ENCODE peak calls at places on chromosomes 6 and 20, in four cellular contexts. One of them, this sample, is unnamed.

GRCh38 chr6:163841733-163842132 is 427.2 kb downstream of the QKI start:
- DNase-seq in fibroblast of lung: no peak
- DNase-seq in CD4-positive, alpha-beta memory T cell: no peak
- DNase-seq in cardiac muscle cell: no peak
- DNase-seq in this sample: no peak

GRCh38 chr6:53112871-53113270 is 35.8 kb downstream of the GCM1 start:
- DNase-seq in cardiac muscle cell: no peak
- DNase-seq in fibroblast of lung: no peak
- DNase-seq in CD4-positive, alpha-beta memory T cell: no peak
- DNase-seq in this sample: peak; percentile 55

GRCh38 chr20:1813674-1814635 is 81.3 kb upstream of the SIRPA start:
- DNase-seq in fibroblast of lung: no peak
- DNase-seq in cardiac muscle cell: no peak
- DNase-seq in CD4-positive, alpha-beta memory T cell: no peak
- DNase-seq in this sample: no peak

GRCh38 chr6:139416146-139416545 is 41.7 kb upstream of the CITED2 start:
- DNase-seq in CD4-positive, alpha-beta memory T cell: no peak
- DNase-seq in fibroblast of lung: no peak
- DNase-seq in cardiac muscle cell: no peak
- DNase-seq in this sample: no peak

GRCh38 chr6:170037541-170038250 is 253.2 kb downstream of the DLL1 start:
- DNase-seq in fibroblast of lung: no peak
- DNase-seq in CD4-positive, alpha-beta memory T cell: no peak
- DNase-seq in cardiac muscle cell: peak; percentile 47
- DNase-seq in this sample: no peak

GRCh38 chr6:47440722-47441121 is 36.9 kb upstream of the CD2AP start:
- DNase-seq in CD4-positive, alpha-beta memory T cell: no peak
- DNase-seq in cardiac muscle cell: no peak
- DNase-seq in fibroblast of lung: peak; percentile 3
- DNase-seq in this sample: no peak

GRCh38 chr6:41572613-41573012 is 26.4 kb downstream of the FOXP4 start:
- DNase-seq in CD4-positive, alpha-beta memory T cell: no peak
- DNase-seq in cardiac muscle cell: no peak
- DNase-seq in fibroblast of lung: no peak
- DNase-seq in this sample: no peak

GRCh38 chr6:82877213-82878195 is 188.1 kb downstream of the UBE3D start:
- DNase-seq in fibroblast of lung: peak; percentile 92
- DNase-seq in cardiac muscle cell: no peak
- DNase-seq in CD4-positive, alpha-beta memory T cell: no peak
- DNase-seq in this sample: no peak

GRCh38 chr6:170207586-170207985 is 83.3 kb downstream of the DLL1 start:
- DNase-seq in CD4-positive, alpha-beta memory T cell: no peak
- DNase-seq in fibroblast of lung: no peak
- DNase-seq in cardiac muscle cell: no peak
- DNase-seq in this sample: no peak

GRCh38 chr20:41178904-41179432 is 41.6 kb downstream of the PLCG1 start:
- DNase-seq in cardiac muscle cell: peak; percentile 46
- DNase-seq in CD4-positive, alpha-beta memory T cell: no peak
- DNase-seq in fibroblast of lung: peak; percentile 18
- DNase-seq in this sample: no peak

GRCh38 chr20:46122071-46122470 is 4.0 kb downstream of the CD40 start:
- DNase-seq in fibroblast of lung: peak; percentile 83
- DNase-seq in CD4-positive, alpha-beta memory T cell: no peak
- DNase-seq in cardiac muscle cell: peak; percentile 75
- DNase-seq in this sample: peak; percentile 90

GRCh38 chr20:62314711-62315302 is 12.0 kb downstream of the ADRM1 start:
- DNase-seq in fibroblast of lung: no peak
- DNase-seq in CD4-positive, alpha-beta memory T cell: no peak
- DNase-seq in cardiac muscle cell: no peak
- DNase-seq in this sample: no peak

GRCh38 chr6:139418426-139419132 is 44.1 kb upstream of the CITED2 start:
- DNase-seq in CD4-positive, alpha-beta memory T cell: no peak
- DNase-seq in fibroblast of lung: no peak
- DNase-seq in cardiac muscle cell: no peak
- DNase-seq in this sample: no peak

GRCh38 chr6:13507306-13507855 is 20.0 kb upstream of the GFOD1 start:
- DNase-seq in fibroblast of lung: peak; percentile 25
- DNase-seq in cardiac muscle cell: no peak
- DNase-seq in CD4-positive, alpha-beta memory T cell: no peak
- DNase-seq in this sample: no peak

GRCh38 chr6:51489133-51489532 is 598.3 kb downstream of the PKHD1 start:
- DNase-seq in cardiac muscle cell: no peak
- DNase-seq in CD4-positive, alpha-beta memory T cell: no peak
- DNase-seq in fibroblast of lung: no peak
- DNase-seq in this sample: no peak

GRCh38 chr20:7171911-7172310 is 404.4 kb downstream of the BMP2 start:
- DNase-seq in fibroblast of lung: peak; percentile 94
- DNase-seq in cardiac muscle cell: peak; percentile 43
- DNase-seq in CD4-positive, alpha-beta memory T cell: no peak
- DNase-seq in this sample: no peak

GRCh38 chr20:35663516-35663812 is 1.2 kb downstream of the CPNE1 start:
- DNase-seq in fibroblast of lung: peak; percentile 39
- DNase-seq in CD4-positive, alpha-beta memory T cell: no peak
- DNase-seq in cardiac muscle cell: no peak
- DNase-seq in this sample: no peak

GRCh38 chr6:135423649-135424128 is 73.9 kb downstream of the AHI1 start:
- DNase-seq in cardiac muscle cell: peak; percentile 70
- DNase-seq in fibroblast of lung: peak; percentile 36
- DNase-seq in CD4-positive, alpha-beta memory T cell: peak; percentile 13
- DNase-seq in this sample: peak; percentile 36

GRCh38 chr20:46731770-46732169 is 22.3 kb downstream of the SLC2A10 start:
- DNase-seq in fibroblast of lung: no peak
- DNase-seq in CD4-positive, alpha-beta memory T cell: no peak
- DNase-seq in cardiac muscle cell: no peak
- DNase-seq in this sample: peak; percentile 44

GRCh38 chr20:2302369-2302768 is 6.6 kb downstream of the TGM3 start:
- DNase-seq in fibroblast of lung: no peak
- DNase-seq in cardiac muscle cell: no peak
- DNase-seq in CD4-positive, alpha-beta memory T cell: no peak
- DNase-seq in this sample: no peak

GRCh38 chr6:8940356-8940755 is 505.0 kb upstream of the SLC35B3 start:
- DNase-seq in fibroblast of lung: no peak
- DNase-seq in cardiac muscle cell: no peak
- DNase-seq in CD4-positive, alpha-beta memory T cell: no peak
- DNase-seq in this sample: no peak

GRCh38 chr6:140379919-140380318 is 1005.5 kb upstream of the CITED2 start:
- DNase-seq in fibroblast of lung: peak; percentile 77
- DNase-seq in cardiac muscle cell: no peak
- DNase-seq in CD4-positive, alpha-beta memory T cell: no peak
- DNase-seq in this sample: no peak

GRCh38 chr6:112227411-112227810 is 27.0 kb downstream of the LAMA4 start:
- DNase-seq in cardiac muscle cell: no peak
- DNase-seq in CD4-positive, alpha-beta memory T cell: no peak
- DNase-seq in fibroblast of lung: peak; percentile 30
- DNase-seq in this sample: no peak

GRCh38 chr6:70717038-70717801 is 49.5 kb downstream of the SMAP1 start:
- DNase-seq in CD4-positive, alpha-beta memory T cell: peak; percentile 35
- DNase-seq in fibroblast of lung: no peak
- DNase-seq in cardiac muscle cell: no peak
- DNase-seq in this sample: no peak

GRCh38 chr6:3755637-3756515 is 4.4 kb upstream of the PXDC1 start:
- DNase-seq in CD4-positive, alpha-beta memory T cell: no peak
- DNase-seq in cardiac muscle cell: no peak
- DNase-seq in fibroblast of lung: no peak
- DNase-seq in this sample: no peak

GRCh38 chr6:21024621-21025020 is 490.4 kb downstream of the CDKAL1 start:
- DNase-seq in cardiac muscle cell: peak; percentile 50
- DNase-seq in CD4-positive, alpha-beta memory T cell: no peak
- DNase-seq in fibroblast of lung: no peak
- DNase-seq in this sample: no peak

GRCh38 chr6:89520730-89521129 is 87.8 kb downstream of the ANKRD6 start:
- DNase-seq in CD4-positive, alpha-beta memory T cell: no peak
- DNase-seq in cardiac muscle cell: no peak
- DNase-seq in fibroblast of lung: no peak
- DNase-seq in this sample: no peak

GRCh38 chr6:89518352-89519055 is 85.6 kb downstream of the ANKRD6 start:
- DNase-seq in CD4-positive, alpha-beta memory T cell: no peak
- DNase-seq in cardiac muscle cell: no peak
- DNase-seq in fibroblast of lung: no peak
- DNase-seq in this sample: no peak

GRCh38 chr6:89526563-89526869 is 93.6 kb downstream of the ANKRD6 start:
- DNase-seq in fibroblast of lung: no peak
- DNase-seq in cardiac muscle cell: no peak
- DNase-seq in CD4-positive, alpha-beta memory T cell: no peak
- DNase-seq in this sample: no peak

GRCh38 chr6:89525786-89526562 is 93.0 kb downstream of the ANKRD6 start:
- DNase-seq in CD4-positive, alpha-beta memory T cell: no peak
- DNase-seq in cardiac muscle cell: no peak
- DNase-seq in fibroblast of lung: peak; percentile 25
- DNase-seq in this sample: no peak

DNA sequence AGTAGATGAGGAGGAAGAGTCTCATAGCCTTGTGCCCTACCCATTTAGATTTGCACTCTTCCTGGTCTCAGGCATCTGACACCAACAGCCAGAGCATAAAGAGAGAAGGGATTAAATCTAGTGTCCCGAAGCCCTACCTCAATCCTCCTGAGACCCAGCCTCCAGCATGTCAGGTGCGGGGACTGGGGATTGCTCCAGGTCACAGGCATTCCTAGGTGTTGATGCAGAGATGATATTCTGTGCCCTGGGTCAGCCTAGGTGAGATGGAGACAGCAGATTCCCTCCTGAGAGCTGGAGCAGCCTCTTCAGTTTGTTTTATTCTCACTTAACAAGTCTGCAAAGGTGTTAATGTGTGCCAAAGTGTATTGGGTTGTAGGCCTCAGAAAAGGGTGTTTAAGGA is 89.8 kb downstream of the ANKRD6 start:
- DNase-seq in cardiac muscle cell: no peak
- DNase-seq in CD4-positive, alpha-beta memory T cell: no peak
- DNase-seq in fibroblast of lung: no peak
- DNase-seq in this sample: no peak
- H3K27ac ChIP-seq in cardiac muscle cell: no peak overlapping the region
- H3K27ac ChIP-seq in CD4-positive, alpha-beta memory T cell: no peak overlapping the region
- H3K27ac ChIP-seq in fibroblast of lung: no peak overlapping the region
- H3K27ac ChIP-seq in this sample: no peak overlapping the region

GRCh38 chr6:109096198-109096597 is 891 bp downstream of the CEP57L1 start:
- DNase-seq in cardiac muscle cell: no peak
- DNase-seq in CD4-positive, alpha-beta memory T cell: no peak
- DNase-seq in fibroblast of lung: no peak
- DNase-seq in this sample: no peak

GRCh38 chr6:109095821-109096084 is 446 bp downstream of the CEP57L1 start:
- DNase-seq in CD4-positive, alpha-beta memory T cell: no peak
- DNase-seq in fibroblast of lung: no peak
- DNase-seq in cardiac muscle cell: no peak
- DNase-seq in this sample: no peak

GRCh38 chr6:109093732-109094131 is 914 bp downstream of the SESN1 start:
- DNase-seq in CD4-positive, alpha-beta memory T cell: no peak
- DNase-seq in cardiac muscle cell: no peak
- DNase-seq in fibroblast of lung: peak; percentile 18
- DNase-seq in this sample: peak; percentile 14

GRCh38 chr6:109095036-109095820 is at the start of gene CEP57L1:
- DNase-seq in fibroblast of lung: peak; percentile 96
- DNase-seq in cardiac muscle cell: peak; percentile 97
- DNase-seq in CD4-positive, alpha-beta memory T cell: peak; percentile 95
- DNase-seq in this sample: peak; percentile 89

DNA sequence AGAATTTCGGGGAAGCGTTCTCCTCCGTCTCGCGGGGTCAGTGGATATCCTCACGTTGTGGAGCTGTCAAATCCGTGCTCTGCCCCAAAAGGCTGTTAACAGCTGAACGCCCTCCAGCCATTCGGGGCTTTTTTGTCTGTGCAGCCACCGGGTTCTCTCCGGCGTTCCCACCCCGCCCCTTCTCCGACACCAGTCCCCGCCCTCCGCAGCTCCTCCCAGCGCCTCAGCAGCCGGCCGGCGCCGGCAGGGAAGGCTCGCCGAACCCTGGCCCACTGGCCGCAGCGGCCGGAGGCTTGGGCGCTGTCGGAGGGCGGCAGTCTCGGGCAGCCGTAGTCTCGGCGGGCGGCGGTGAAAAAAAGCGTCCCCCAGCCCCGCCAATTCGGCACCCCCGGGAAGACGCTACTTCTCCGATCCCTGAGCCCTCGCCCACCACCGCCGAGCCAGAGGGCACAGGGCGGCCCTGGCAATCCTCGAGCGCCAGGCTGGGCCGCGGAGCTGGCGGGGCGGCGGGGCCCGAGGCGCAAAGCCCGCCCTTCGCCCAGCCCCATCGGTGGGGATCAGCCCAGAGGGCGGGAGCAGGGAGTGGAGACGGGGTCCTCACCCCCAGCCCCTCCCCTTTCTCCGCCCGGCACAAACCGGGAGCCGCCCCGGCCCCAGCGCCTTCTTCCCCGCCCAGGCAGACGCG is at the start of gene SESN1:
- DNase-seq in CD4-positive, alpha-beta memory T cell: peak; percentile 80
- DNase-seq in fibroblast of lung: peak; percentile 97
- DNase-seq in cardiac muscle cell: peak; percentile 100
- DNase-seq in this sample: peak; percentile 94
- H3K27ac ChIP-seq in CD4-positive, alpha-beta memory T cell: peak within 1 kb of the TSS; percentile 97
- H3K27ac ChIP-seq in fibroblast of lung: peak within 1 kb of the TSS; percentile 98
- H3K27ac ChIP-seq in cardiac muscle cell: peak within 1 kb of the TSS; percentile 98
- H3K27ac ChIP-seq in this sample: peak within 1 kb of the TSS; percentile 97

GRCh38 chr6:167985205-167985604 is 12.3 kb upstream of the KIF25 start:
- DNase-seq in CD4-positive, alpha-beta memory T cell: no peak
- DNase-seq in fibroblast of lung: no peak
- DNase-seq in cardiac muscle cell: no peak
- DNase-seq in this sample: no peak

GRCh38 chr6:167979436-167980090 is 17.9 kb upstream of the KIF25 start:
- DNase-seq in cardiac muscle cell: no peak
- DNase-seq in fibroblast of lung: no peak
- DNase-seq in CD4-positive, alpha-beta memory T cell: no peak
- DNase-seq in this sample: no peak

GRCh38 chr6:167984144-167984719 is 13.2 kb upstream of the KIF25 start:
- DNase-seq in CD4-positive, alpha-beta memory T cell: no peak
- DNase-seq in cardiac muscle cell: no peak
- DNase-seq in fibroblast of lung: no peak
- DNase-seq in this sample: no peak

GRCh38 chr6:167980911-167981310 is 16.6 kb upstream of the KIF25 start:
- DNase-seq in fibroblast of lung: no peak
- DNase-seq in cardiac muscle cell: no peak
- DNase-seq in CD4-positive, alpha-beta memory T cell: no peak
- DNase-seq in this sample: no peak

GRCh38 chr6:167982063-167982462 is 15.4 kb upstream of the KIF25 start:
- DNase-seq in fibroblast of lung: no peak
- DNase-seq in cardiac muscle cell: no peak
- DNase-seq in CD4-positive, alpha-beta memory T cell: no peak
- DNase-seq in this sample: no peak
- H3K27ac ChIP-seq in fibroblast of lung: no peak overlapping the region
- H3K27ac ChIP-seq in cardiac muscle cell: no peak overlapping the region
- H3K27ac ChIP-seq in CD4-positive, alpha-beta memory T cell: no peak overlapping the region
- H3K27ac ChIP-seq in this sample: no peak overlapping the region

DNA sequence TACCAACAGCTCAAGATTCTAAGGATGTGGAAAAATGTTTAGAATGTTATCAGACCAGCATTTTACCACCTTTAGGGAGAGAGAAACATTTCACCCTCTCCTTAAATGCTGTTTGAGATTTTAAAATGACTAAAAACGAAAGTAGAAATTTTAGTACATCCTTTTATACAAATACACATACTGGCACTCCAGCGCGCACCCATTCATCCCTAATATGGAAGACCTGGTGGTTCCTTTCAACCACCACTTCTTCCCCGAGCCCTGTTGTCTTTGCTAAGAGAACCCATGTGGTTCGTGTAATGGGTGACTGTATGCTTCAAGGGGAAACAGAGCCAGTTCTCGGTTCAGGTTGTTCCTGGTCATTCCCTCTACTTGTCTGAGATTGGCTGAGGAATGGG is 21.3 kb downstream of the SPATA2 start:
- DNase-seq in fibroblast of lung: no peak
- DNase-seq in CD4-positive, alpha-beta memory T cell: no peak
- DNase-seq in cardiac muscle cell: no peak
- DNase-seq in this sample: no peak
- H3K27ac ChIP-seq in fibroblast of lung: no peak overlapping the region
- H3K27ac ChIP-seq in CD4-positive, alpha-beta memory T cell: no peak overlapping the region
- H3K27ac ChIP-seq in cardiac muscle cell: peak overlapping the region; percentile 3
- H3K27ac ChIP-seq in this sample: no peak overlapping the region

This sample was measured in RWPE1.